ENCODE peak calls at places on chromosome 9, in five cellular contexts. One of them, this sample, is unnamed.

GRCh38 chr9:124520206-124520596 is 13.0 kb upstream of the NR5A1 start:
- DNase-seq in GM12878: no peak
- DNase-seq in A549: no peak
- DNase-seq in K562: no peak
- DNase-seq in IMR-90: no peak
- DNase-seq in this sample: no peak

GRCh38 chr9:77475641-77476473 is 172.3 kb downstream of the GNA14 start:
- DNase-seq in K562: no peak
- DNase-seq in GM12878: no peak
- DNase-seq in A549: no peak
- DNase-seq in IMR-90: peak
- DNase-seq in this sample: no peak

GRCh38 chr9:83572524-83572923 is 34.3 kb upstream of the FRMD3 start:
- DNase-seq in A549: no peak
- DNase-seq in GM12878: no peak
- DNase-seq in K562: no peak
- DNase-seq in IMR-90: no peak
- DNase-seq in this sample: no peak

GRCh38 chr9:115035872-115036612 is 81.9 kb downstream of the TNC start:
- DNase-seq in K562: no peak
- DNase-seq in A549: no peak
- DNase-seq in IMR-90: peak
- DNase-seq in GM12878: peak
- DNase-seq in this sample: no peak

GRCh38 chr9:14941487-14941886 is 31.3 kb upstream of the FREM1 start:
- DNase-seq in A549: no peak
- DNase-seq in GM12878: no peak
- DNase-seq in K562: no peak
- DNase-seq in IMR-90: no peak
- DNase-seq in this sample: no peak

GRCh38 chr9:137742698-137743097 is 123.9 kb downstream of the EHMT1 start:
- DNase-seq in GM12878: no peak
- DNase-seq in IMR-90: peak
- DNase-seq in A549: no peak
- DNase-seq in K562: no peak
- DNase-seq in this sample: peak

GRCh38 chr9:83219154-83219923 is 156.4 kb upstream of the RASEF start:
- DNase-seq in K562: peak
- DNase-seq in GM12878: no peak
- DNase-seq in IMR-90: peak
- DNase-seq in A549: peak
- DNase-seq in this sample: peak

GRCh38 chr9:18741880-18742279 is 267.9 kb downstream of the ADAMTSL1 start:
- DNase-seq in GM12878: no peak
- DNase-seq in A549: no peak
- DNase-seq in IMR-90: no peak
- DNase-seq in K562: no peak
- DNase-seq in this sample: no peak

GRCh38 chr9:109705515-109705914 is 74.5 kb upstream of the PALM2AKAP2 start:
- DNase-seq in K562: no peak
- DNase-seq in IMR-90: peak
- DNase-seq in A549: peak
- DNase-seq in GM12878: no peak
- DNase-seq in this sample: no peak

GRCh38 chr9:36987891-36988290 is 46.2 kb downstream of the PAX5 start:
- DNase-seq in IMR-90: peak
- DNase-seq in GM12878: no peak
- DNase-seq in A549: no peak
- DNase-seq in K562: no peak
- DNase-seq in this sample: no peak

GRCh38 chr9:135924628-135925338 is 17.4 kb upstream of the CAMSAP1 start:
- DNase-seq in IMR-90: no peak
- DNase-seq in GM12878: no peak
- DNase-seq in A549: no peak
- DNase-seq in K562: no peak
- DNase-seq in this sample: no peak

GRCh38 chr9:109734814-109735213 is 45.2 kb upstream of the PALM2AKAP2 start:
- DNase-seq in A549: no peak
- DNase-seq in IMR-90: no peak
- DNase-seq in K562: no peak
- DNase-seq in GM12878: no peak
- DNase-seq in this sample: no peak

GRCh38 chr9:35156781-35157180 is 5.0 kb upstream of the UNC13B start:
- DNase-seq in GM12878: no peak
- DNase-seq in IMR-90: no peak
- DNase-seq in K562: no peak
- DNase-seq in A549: no peak
- DNase-seq in this sample: no peak

GRCh38 chr9:98373622-98374021 is 118.2 kb upstream of the TBC1D2 start:
- DNase-seq in IMR-90: peak
- DNase-seq in K562: no peak
- DNase-seq in A549: no peak
- DNase-seq in GM12878: no peak
- DNase-seq in this sample: no peak

GRCh38 chr9:129069128-129069824 is 11.6 kb upstream of the DOLPP1 start:
- DNase-seq in K562: peak
- DNase-seq in GM12878: no peak
- DNase-seq in A549: no peak
- DNase-seq in IMR-90: no peak
- DNase-seq in this sample: peak
- TF ChIP-seq RCOR1 in K562: peak
- TF ChIP-seq RCOR1 in GM12878: no peak
- TF ChIP-seq RCOR1 in A549: no peak
- TF ChIP-seq RCOR1 in IMR-90: no peak
- TF ChIP-seq RCOR1 in this sample: no peak

DNA sequence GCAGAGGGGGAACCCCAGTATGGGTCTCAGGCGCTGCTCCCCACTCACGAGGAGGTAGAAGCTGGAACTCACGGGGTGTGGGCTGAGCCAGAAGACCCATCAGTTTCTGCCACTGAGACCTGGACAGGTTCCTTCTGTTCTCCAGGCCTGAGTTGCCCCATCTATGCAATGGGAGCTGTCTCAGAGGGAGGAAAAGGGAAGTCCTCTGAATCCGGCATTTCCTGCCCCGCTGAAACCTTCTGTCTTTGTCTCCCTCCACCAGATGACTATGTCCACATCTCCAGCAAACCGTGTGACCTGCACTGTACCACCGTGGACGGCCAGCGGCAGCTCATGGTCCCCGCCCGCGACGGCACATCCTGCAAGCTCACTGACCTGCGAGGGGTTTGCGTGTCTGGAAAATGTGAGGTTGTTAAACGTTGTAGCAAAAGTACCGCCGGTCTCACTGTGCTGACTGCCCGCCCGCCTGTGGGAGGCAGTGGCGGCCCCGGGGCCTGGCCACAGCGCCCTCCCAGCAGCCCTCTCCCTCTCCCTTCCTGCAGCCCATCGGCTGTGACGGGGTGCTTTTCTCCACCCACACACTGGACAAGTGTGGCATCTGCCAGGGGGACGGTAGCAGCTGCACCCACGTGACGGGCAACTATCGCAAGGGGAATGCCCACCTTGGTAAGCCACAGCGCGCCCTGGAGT is 6.0 kb downstream of the ADAMTSL2 start:
- DNase-seq in A549: no peak
- DNase-seq in K562: peak
- DNase-seq in IMR-90: no peak
- DNase-seq in GM12878: peak
- DNase-seq in this sample: no peak
- H3K4me2 ChIP-seq in A549: no peak
- H3K4me2 ChIP-seq in K562: no peak
- H3K4me2 ChIP-seq in IMR-90: no peak
- H3K4me2 ChIP-seq in GM12878: peak
- H3K4me2 ChIP-seq in this sample: no peak

DNA sequence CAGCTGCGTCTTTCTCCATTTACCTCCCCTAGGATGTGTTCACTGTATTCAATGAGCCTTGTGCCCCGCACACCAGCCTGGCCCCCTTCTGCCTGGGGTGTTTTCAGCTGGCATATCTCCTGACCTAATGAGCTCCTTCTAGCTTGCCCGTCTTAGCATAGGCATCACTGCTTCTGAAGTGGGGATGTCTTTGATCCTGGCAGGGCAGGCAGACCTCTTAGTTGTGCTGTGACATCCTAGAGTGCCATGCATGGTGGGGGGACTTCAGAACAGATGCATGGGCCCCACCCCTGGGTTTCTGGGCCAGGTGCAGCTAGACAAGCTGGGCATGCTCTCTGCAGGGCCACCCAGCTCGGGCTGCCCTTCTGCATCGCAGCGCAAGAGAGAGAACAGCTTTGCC is 172.7 kb downstream of the GADD45G start:
- DNase-seq in K562: no peak
- DNase-seq in A549: no peak
- DNase-seq in GM12878: no peak
- DNase-seq in IMR-90: no peak
- DNase-seq in this sample: no peak
- TF ChIP-seq RCOR1 in K562: no peak
- TF ChIP-seq RCOR1 in A549: no peak
- TF ChIP-seq RCOR1 in GM12878: no peak
- TF ChIP-seq RCOR1 in IMR-90: no peak
- TF ChIP-seq RCOR1 in this sample: no peak

DNA sequence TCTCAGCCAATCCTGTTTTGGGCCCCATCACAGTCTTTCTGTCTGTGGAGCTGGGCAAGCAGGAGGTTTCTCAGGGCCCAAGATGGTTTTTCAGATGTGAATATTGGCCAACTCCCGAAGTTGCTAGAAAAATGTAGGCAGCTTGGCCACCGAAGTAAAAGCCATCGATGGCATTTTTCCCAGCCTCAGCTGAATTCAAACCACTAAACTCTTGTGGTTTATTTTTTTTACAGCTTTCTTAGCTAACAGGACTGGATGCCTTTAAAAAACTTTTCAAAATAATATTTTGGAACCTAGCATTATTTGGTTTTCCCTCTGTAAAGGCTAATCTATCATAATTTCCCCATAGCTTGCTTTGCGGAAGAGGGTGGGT is 102.4 kb upstream of the ERCC6L2 start:
- DNase-seq in GM12878: no peak
- DNase-seq in IMR-90: peak
- DNase-seq in A549: no peak
- DNase-seq in K562: no peak
- DNase-seq in this sample: no peak
- H3K4me2 ChIP-seq in GM12878: no peak
- H3K4me2 ChIP-seq in IMR-90: no peak
- H3K4me2 ChIP-seq in A549: no peak
- H3K4me2 ChIP-seq in K562: no peak
- H3K4me2 ChIP-seq in this sample: no peak

DNA sequence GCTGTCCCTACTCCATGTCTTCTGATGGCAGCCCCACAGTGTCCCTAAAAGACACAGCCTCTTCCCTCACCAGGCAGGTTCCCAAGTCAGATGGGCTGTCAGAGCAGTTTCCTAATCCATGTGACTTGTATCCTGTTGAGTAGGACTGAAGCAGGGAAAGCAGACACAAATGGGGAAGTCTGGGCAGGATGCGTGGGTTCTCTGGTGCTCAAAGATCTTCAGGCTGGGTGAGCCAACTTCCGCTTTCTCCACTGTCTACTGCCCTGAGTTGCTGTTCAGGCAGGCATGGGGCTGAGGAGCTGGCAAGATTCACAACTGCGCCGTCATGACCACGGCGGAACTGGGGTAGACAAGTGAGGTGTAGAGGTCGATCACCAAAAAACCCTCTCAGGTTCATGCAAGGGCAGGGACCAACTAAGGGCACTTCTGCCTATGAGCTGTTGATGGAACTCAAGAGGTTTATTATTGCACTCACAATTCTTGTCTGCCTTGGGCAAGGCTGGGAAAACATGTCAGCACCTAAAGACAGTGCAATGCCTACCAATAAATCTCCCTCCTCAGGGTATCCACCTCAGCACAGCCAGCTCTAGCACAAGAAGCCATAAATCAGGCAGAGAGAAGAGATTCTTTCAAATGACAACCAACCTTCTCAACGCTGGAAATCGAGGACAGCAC is 83.4 kb downstream of the RAPGEF1 start:
- DNase-seq in GM12878: peak
- DNase-seq in A549: no peak
- DNase-seq in IMR-90: no peak
- DNase-seq in K562: no peak
- DNase-seq in this sample: no peak
- TF ChIP-seq RCOR1 in GM12878: no peak
- TF ChIP-seq RCOR1 in A549: no peak
- TF ChIP-seq RCOR1 in IMR-90: no peak
- TF ChIP-seq RCOR1 in K562: no peak
- TF ChIP-seq RCOR1 in this sample: no peak

GRCh38 chr9:72304538-72304937 is 60.5 kb downstream of the ZFAND5 start:
- DNase-seq in K562: no peak
- DNase-seq in GM12878: no peak
- DNase-seq in IMR-90: no peak
- DNase-seq in A549: no peak
- DNase-seq in this sample: no peak
- H3K4me2 ChIP-seq in K562: no peak
- H3K4me2 ChIP-seq in GM12878: no peak
- H3K4me2 ChIP-seq in IMR-90: peak
- H3K4me2 ChIP-seq in A549: peak
- H3K4me2 ChIP-seq in this sample: no peak

GRCh38 chr9:120312031-120312430 is 267.9 kb downstream of the CDK5RAP2 start:
- DNase-seq in IMR-90: no peak
- DNase-seq in GM12878: no peak
- DNase-seq in A549: no peak
- DNase-seq in K562: no peak
- DNase-seq in this sample: no peak
- TF ChIP-seq RCOR1 in IMR-90: no peak
- TF ChIP-seq RCOR1 in GM12878: no peak
- TF ChIP-seq RCOR1 in A549: no peak
- TF ChIP-seq RCOR1 in K562: no peak
- TF ChIP-seq RCOR1 in this sample: no peak

DNA sequence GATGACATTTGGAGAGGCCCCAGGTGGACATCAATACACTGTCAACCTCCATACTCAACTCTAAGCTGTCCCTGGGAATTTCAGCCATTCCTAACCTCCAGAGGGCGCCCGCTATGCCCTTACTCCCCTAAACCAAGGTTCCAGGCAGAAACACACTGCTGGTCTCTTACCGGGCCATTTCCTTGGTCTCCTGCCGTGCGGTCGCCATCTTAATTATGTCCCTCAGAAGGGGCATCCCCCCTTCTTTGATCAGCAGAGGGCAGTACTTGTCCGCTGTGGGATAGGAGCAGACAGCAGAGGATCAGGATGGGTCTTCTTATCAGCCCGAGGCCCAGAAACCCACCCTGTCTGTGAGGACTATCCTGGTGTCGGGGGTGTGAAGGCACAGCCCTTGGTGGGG is 9.3 kb upstream of the ZDHHC12 start:
- DNase-seq in GM12878: no peak
- DNase-seq in K562: peak
- DNase-seq in A549: peak
- DNase-seq in IMR-90: peak
- DNase-seq in this sample: peak
- H3K4me2 ChIP-seq in GM12878: no peak
- H3K4me2 ChIP-seq in K562: peak
- H3K4me2 ChIP-seq in A549: peak
- H3K4me2 ChIP-seq in IMR-90: peak
- H3K4me2 ChIP-seq in this sample: no peak

GRCh38 chr9:87695523-87695922 is 30.4 kb upstream of the CTSL start:
- DNase-seq in GM12878: no peak
- DNase-seq in A549: no peak
- DNase-seq in IMR-90: no peak
- DNase-seq in K562: no peak
- DNase-seq in this sample: no peak
- TF ChIP-seq RCOR1 in GM12878: no peak
- TF ChIP-seq RCOR1 in A549: no peak
- TF ChIP-seq RCOR1 in IMR-90: no peak
- TF ChIP-seq RCOR1 in K562: no peak
- TF ChIP-seq RCOR1 in this sample: no peak